ENCODE peak calls at places on chromosomes 11 and 22, in four cellular contexts. X is prostate gland, R is ovary, L is tibial nerve. S is an unnamed sample.

GRCh38 chr11:7977251-7977917 is 9.8 kb upstream of the EIF3F start:
- DNase-seq in L (no peak), R (no peak), X (no peak), S (no peak)

GRCh38 chr11:14435717-14436116 is 63.9 kb downstream of the COPB1 start:
- DNase-seq in X (no peak), R (no peak), L (no peak), S (no peak)

GRCh38 chr11:69632900-69633299 is 8.1 kb upstream of the CCND1 start:
- DNase-seq in L (no peak), R (no peak), X (no peak), S (no peak)

GRCh38 chr22:24526191-24526590 is 28.7 kb downstream of the GUCD1 start:
- DNase-seq in X (no peak), R (no peak), L (no peak), S (no peak)

GRCh38 chr22:35870517-35871275 is 153.0 kb downstream of the APOL5 start:
- DNase-seq in L (no peak), X (no peak), R (no peak), S (no peak)

GRCh38 chr11:27464155-27464759 is 8.3 kb downstream of the LGR4 start:
- DNase-seq in L (no peak), R (no peak), X (no peak), S (no peak)

GRCh38 chr11:112874959-112875358 is 86.3 kb upstream of the NCAM1 start:
- DNase-seq in X (no peak), R (no peak), L (no peak), S (no peak)

GRCh38 chr11:28114116-28114515 is 5.9 kb downstream of the METTL15 start:
- DNase-seq in L (no peak), X (no peak), R (no peak), S (no peak)

GRCh38 chr11:78312712-78313111 is 104.9 kb downstream of the GAB2 start:
- DNase-seq in L (no peak), X (no peak), R (no peak), S (no peak)

GRCh38 chr11:71379722-71380121 is 68.5 kb downstream of the DHCR7 start:
- DNase-seq in R (no peak), X (no peak), L (no peak), S (no peak)

GRCh38 chr11:9060700-9061111 is 30.7 kb downstream of the SCUBE2 start:
- DNase-seq in X (no peak), L (no peak), R (no peak), S (no peak)

GRCh38 chr11:69297225-69297925 is 3.4 kb downstream of the MYEOV start:
- DNase-seq in X (peak; percentile 64), L (peak; percentile 90), R (peak; percentile 66), S (peak; percentile 94)

GRCh38 chr11:102591160-102591718 is 33.9 kb downstream of the MMP20 start:
- DNase-seq in X (no peak), R (no peak), L (no peak), S (no peak)

GRCh38 chr11:117143390-117143789 is 697 bp upstream of the PAFAH1B2 start:
- DNase-seq in X (peak; percentile 39), L (no peak), R (peak; percentile 55), S (peak; percentile 58)

GRCh38 chr11:67484847-67485311 is 2.1 kb downstream of the AIP start:
- DNase-seq in L (no peak), X (no peak), R (peak; percentile 29), S (peak; percentile 57)

GRCh38 chr22:46066691-46067090 is 83.6 kb upstream of the PPARA start:
- DNase-seq in X (peak; percentile 45), R (no peak), L (peak; percentile 19), S (peak; percentile 29)

GRCh38 chr11:72446929-72447753 is 12.8 kb upstream of the CLPB start:
- DNase-seq in L (no peak), X (peak; percentile 8), R (no peak), S (no peak)

GRCh38 chr11:36333897-36334296 is 37.8 kb downstream of the PRR5L start:
- DNase-seq in L (no peak), R (no peak), X (no peak), S (no peak)

GRCh38 chr11:7538466-7539454 is 25.0 kb downstream of the PPFIBP2 start:
- DNase-seq in R (no peak), L (no peak), X (peak; percentile 88), S (no peak)

GRCh38 chr11:69310934-69311766 is 17.2 kb downstream of the MYEOV start:
- DNase-seq in R (no peak), X (no peak), L (no peak), S (no peak)

GRCh38 chr11:68472778-68473177 is 12.2 kb downstream of the PPP6R3 start:
- DNase-seq in R (no peak), X (no peak), L (no peak), S (no peak)

GRCh38 chr11:27718853-27719574 is 18.8 kb upstream of the BDNF start:
- DNase-seq in R (peak; percentile 21), L (no peak), X (no peak), S (peak; percentile 12)

GRCh38 chr11:47595967-47596366 is 1.8 kb upstream of the C1QTNF4 start:
- DNase-seq in X (no peak), R (no peak), L (no peak), S (no peak)

GRCh38 chr22:37484115-37485005 is 1.8 kb downstream of the MFNG start:
- DNase-seq in X (peak; percentile 21), L (peak; percentile 55), R (no peak), S (peak; percentile 83)

DNA sequence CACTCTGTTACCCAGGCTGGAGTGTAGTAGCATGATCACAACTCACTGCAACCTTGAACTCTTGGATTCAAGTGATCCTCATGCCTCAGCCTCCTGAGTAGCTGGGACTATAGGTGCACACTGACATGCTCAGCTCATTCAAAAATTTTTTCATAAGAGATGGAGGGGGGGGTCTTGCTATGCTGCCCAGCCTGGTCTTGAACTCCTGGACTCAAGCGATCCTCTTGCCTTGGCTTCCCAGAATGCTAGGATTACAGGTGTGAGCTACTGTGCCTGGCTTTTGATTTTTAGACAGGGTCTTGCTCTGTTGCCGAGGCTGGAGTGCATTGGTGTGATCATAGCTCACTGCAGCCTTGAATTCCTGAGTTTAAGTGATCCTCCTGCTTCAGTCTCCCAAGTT is 14.0 kb downstream of the PRAME start:
- DNase-seq in L (no peak), X (no peak), R (no peak), S (no peak)
- H3K4me3 ChIP-seq in L (no peak overlapping the region), X (no peak overlapping the region), R (no peak overlapping the region), S (no peak overlapping the region)

DNA sequence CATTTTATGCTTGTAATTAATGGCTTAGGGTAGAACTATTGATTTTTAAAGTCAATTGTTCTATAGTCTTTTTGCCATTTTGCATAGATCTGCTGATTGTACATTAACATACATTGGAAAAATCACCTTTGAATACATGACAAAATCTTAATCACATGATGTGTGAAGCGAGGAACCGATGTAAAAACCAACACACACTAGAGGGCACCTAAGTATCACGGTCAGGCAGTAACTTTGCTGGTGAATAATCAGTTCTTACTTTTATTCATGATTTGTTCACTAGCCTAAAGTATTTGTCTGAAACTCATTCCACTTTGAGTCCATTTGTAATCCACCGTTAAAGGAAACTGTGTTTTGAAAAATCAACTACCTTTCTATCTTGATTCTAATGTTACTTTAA is 28.2 kb downstream of the JHY start:
- DNase-seq in R (no peak), L (no peak), X (no peak), S (no peak)
- TF ChIP-seq CTCF in R (peak; percentile 23), L (peak; percentile 54), X (no peak), S (peak; percentile 17)

DNA sequence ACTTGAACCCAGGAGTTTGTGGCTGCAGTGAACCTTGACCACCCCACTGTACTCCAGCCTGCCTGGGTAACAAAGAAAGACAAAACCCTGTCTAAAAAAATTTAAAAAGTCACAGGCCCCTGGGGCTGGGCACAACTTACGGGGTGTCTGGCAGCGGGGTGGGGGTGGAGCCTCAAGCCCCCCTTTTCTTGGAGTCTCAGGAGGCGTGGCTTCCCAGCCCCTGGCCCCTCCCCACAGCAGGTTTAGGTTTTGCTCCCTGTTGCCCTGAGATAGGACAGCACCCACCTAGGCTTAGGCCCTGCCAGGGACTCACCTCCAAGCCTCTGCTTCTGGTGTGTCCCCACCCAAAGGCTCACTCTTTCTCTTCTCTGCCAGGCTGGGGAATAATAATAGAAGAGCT is 22.4 kb downstream of the MGAT3 start:
- DNase-seq in X (no peak), L (no peak), R (no peak), S (no peak)
- TF ChIP-seq POLR2A in X (no peak), L (no peak), R (no peak), S (no peak)

GRCh38 chr22:49663823-49664222 is 163.8 kb downstream of the BRD1 start:
- DNase-seq in L (no peak), X (no peak), R (no peak), S (no peak)

GRCh38 chr22:49664371-49664881 is 163.2 kb downstream of the BRD1 start:
- DNase-seq in X (no peak), L (no peak), R (no peak), S (no peak)

GRCh38 chr22:49662681-49663080 is 165.0 kb downstream of the BRD1 start:
- DNase-seq in X (no peak), L (no peak), R (no peak), S (no peak)

GRCh38 chr22:49664891-49665290 is 162.8 kb downstream of the BRD1 start:
- DNase-seq in R (no peak), L (no peak), X (no peak), S (no peak)

DNA sequence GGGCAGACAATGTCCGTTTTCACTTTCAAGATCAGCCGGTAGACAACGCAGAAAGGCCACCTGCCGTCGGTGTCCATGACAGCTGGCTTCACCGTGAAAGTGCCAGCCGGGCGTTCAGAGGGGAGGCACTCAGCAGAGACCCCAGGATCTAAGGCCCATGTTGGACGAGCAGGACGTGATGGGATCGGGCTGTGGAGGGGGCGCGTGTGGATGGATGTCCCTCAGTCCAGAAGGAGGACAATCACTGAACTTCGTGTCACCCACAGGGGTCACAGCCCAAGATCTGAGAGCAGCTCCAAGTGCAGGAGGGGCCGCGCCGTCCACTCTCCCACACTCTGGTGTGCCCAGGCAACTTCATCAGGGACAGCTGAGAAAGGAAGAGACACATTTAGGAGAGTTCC is 164.4 kb downstream of the BRD1 start:
- DNase-seq in L (no peak), X (no peak), R (no peak), S (no peak)
- H3K4me3 ChIP-seq in L (no peak overlapping the region), X (no peak overlapping the region), R (no peak overlapping the region), S (no peak overlapping the region)

GRCh38 chr22:20021196-20022181 is 579 bp downstream of the TANGO2 start:
- DNase-seq in R (no peak), L (no peak), X (peak; percentile 52), S (peak; percentile 42)
- TF ChIP-seq CTCF in R (no peak), L (no peak), X (no peak), S (no peak)

GRCh38 chr22:41919357-41920224 is 4.7 kb upstream of the SHISA8 start:
- DNase-seq in R (peak; percentile 57), L (no peak), X (peak; percentile 39), S (peak; percentile 82)
- TF ChIP-seq POLR2A in R (no peak), L (no peak), X (no peak), S (no peak)

GRCh38 chr11:59556115-59556882 is 45.0 kb downstream of the OR4D9 start:
- DNase-seq in X (no peak), L (peak; percentile 47), R (peak; percentile 62), S (no peak)
- H3K4me3 ChIP-seq in X (peak overlapping the region; percentile 20), L (peak overlapping the region; percentile 32), R (peak overlapping the region; percentile 26), S (peak overlapping the region; percentile 4)